ENCODE peak calls at places on chromosomes 11 and 22, in eight cellular contexts. Z, R, N, J, S, A, C and X are unnamed samples.
A peak's percentile ranks its signal among the peaks of the same experiment; 100 is the strongest.

GRCh38 chr11:37087650-37088572 is 489.9 kb upstream of the RAG2 start:
- DNase-seq in N (no peak), Z (no peak), R (no peak), C (no peak), A (no peak), J (no peak), S (no peak), X (no peak)

GRCh38 chr22:40764743-40765441 is 54.3 kb downstream of the SLC25A17 start:
- DNase-seq in S (no peak), J (no peak), N (no peak), C (no peak), R (no peak), A (no peak), Z (no peak), X (no peak)

GRCh38 chr11:9606799-9607510 is 33.5 kb downstream of the WEE1 start:
- DNase-seq in S (no peak), C (no peak), Z (peak; percentile 75), A (no peak), J (no peak), N (peak; percentile 45), R (no peak), X (no peak)

GRCh38 chr11:78801161-78801884 is 226.7 kb upstream of the NARS2 start:
- DNase-seq in A (peak; percentile 52), S (no peak), R (peak; percentile 83), N (peak; percentile 50), C (no peak), Z (no peak), J (peak; percentile 50), X (no peak)

GRCh38 chr11:24216488-24216887 is 280.4 kb upstream of the LUZP2 start:
- DNase-seq in N (no peak), S (no peak), A (no peak), J (no peak), C (no peak), Z (no peak), R (no peak), X (no peak)

GRCh38 chr11:3380706-3381570 is 2.0 kb upstream of the ZNF195 start:
- DNase-seq in J (no peak), Z (peak; percentile 75), C (no peak), A (no peak), N (peak; percentile 30), S (peak; percentile 28), R (no peak), X (peak; percentile 71)

GRCh38 chr11:98434296-98434695 is 586.5 kb upstream of the CNTN5 start:
- DNase-seq in Z (no peak), R (no peak), N (no peak), C (peak; percentile 54), J (no peak), S (no peak), A (no peak), X (no peak)

GRCh38 chr11:116371146-116371545 is 401.6 kb downstream of the BUD13 start:
- DNase-seq in Z (no peak), S (no peak), R (no peak), J (no peak), A (no peak), N (no peak), C (no peak), X (no peak)

GRCh38 chr11:6418199-6418957 is 516 bp downstream of the APBB1 start:
- DNase-seq in C (no peak), R (no peak), S (no peak), J (no peak), A (no peak), Z (peak; percentile 64), N (peak; percentile 29), X (no peak)

GRCh38 chr22:29308791-29309262 is 2.4 kb downstream of the GAS2L1 start:
- DNase-seq in C (no peak), J (peak; percentile 88), Z (no peak), S (no peak), N (no peak), A (no peak), R (peak; percentile 70), X (no peak)

GRCh38 chr11:13143486-13144297 is 133.9 kb upstream of the BMAL1 start:
- DNase-seq in S (no peak), C (no peak), N (peak; percentile 76), A (no peak), R (no peak), Z (no peak), J (peak; percentile 33), X (no peak)

GRCh38 chr11:71080239-71081097 is 171.9 kb downstream of the SHANK2 start:
- DNase-seq in N (peak; percentile 81), J (peak; percentile 64), R (no peak), Z (peak; percentile 80), A (no peak), S (no peak), C (peak; percentile 87), X (no peak)

GRCh38 chr11:62611705-62612365 is 740 bp downstream of the EML3 start:
- DNase-seq in N (peak; percentile 58), J (peak; percentile 50), R (peak; percentile 83), A (peak; percentile 74), Z (peak; percentile 60), C (peak; percentile 51), S (peak; percentile 75), X (peak; percentile 78)

GRCh38 chr11:64368673-64369074 is 9.7 kb downstream of the RPS6KA4 start:
- DNase-seq in A (no peak), C (no peak), R (no peak), N (no peak), S (no peak), J (no peak), Z (no peak), X (no peak)

DNA sequence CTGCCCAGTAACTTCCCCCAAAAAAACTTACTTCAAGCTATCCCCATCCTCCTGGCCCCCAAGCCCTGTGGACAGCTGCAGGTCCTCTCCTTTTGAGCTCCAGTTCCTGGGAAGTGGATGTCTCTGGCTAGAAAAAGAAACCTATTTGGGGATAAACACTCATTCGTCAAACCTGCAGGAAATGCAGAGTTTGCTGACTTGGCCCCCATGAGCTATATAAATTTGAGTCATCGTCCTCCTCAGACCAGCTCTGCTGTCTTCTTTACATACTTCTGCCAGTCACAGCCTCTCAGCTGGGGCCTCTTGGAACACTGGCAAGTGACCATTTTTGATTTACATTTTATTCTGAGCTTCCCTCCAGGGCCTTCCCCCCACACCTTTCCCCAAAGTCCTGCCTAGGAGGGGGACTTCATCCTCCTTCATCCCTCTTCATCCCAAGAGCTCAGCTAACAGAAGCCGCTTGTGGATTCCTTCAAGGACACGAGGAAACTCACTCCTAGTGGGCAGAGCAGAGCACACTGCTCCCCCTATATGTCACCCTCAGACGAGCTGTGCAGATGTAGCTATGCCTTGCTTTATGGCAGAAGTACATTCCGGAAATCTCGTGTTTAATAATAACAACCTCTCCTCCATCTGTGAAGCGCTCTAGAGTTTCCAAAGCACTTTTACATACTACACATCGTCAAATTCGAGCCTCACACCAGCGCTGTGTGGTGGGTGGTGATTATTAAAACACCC is 131.8 kb downstream of the FEZ1 start:
- DNase-seq in C (no peak), J (peak; percentile 20), R (no peak), Z (no peak), A (no peak), S (no peak), N (no peak), X (no peak)
- TF ChIP-seq CTCF in C (no peak), J (no peak), R (no peak), Z (peak; percentile 18), A (no peak), S (no peak), N (no peak), X (no peak)

DNA sequence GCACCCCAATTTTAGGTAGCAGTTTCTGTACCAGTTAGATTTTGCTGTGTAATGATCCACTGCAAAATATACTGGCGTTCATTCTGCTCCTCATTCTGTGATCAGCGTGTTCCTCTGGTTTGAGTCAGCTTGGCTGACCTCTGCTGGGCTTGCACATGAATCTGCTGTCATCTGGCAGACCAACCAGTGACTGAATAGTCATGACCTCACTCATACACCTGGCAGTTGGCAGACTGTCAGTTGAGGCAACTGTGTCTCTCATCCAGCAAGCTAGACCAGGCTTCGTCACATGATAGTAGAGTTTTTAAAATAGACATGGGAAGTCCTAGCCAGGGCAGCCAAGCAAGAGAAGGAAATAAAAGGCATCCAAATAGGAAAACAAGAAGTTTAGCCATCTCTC is 316.3 kb upstream of the LARGE1 start:
- DNase-seq in R (no peak), A (no peak), J (peak; percentile 15), S (no peak), Z (no peak), N (no peak), C (no peak), X (no peak)
- H3K27ac ChIP-seq in R (no peak overlapping the region), A (no peak overlapping the region), J (no peak overlapping the region), S (no peak overlapping the region), Z (no peak overlapping the region), N (no peak overlapping the region), C (no peak overlapping the region), X (no peak overlapping the region)

GRCh38 chr11:96207459-96208449 is 135.2 kb downstream of the MAML2 start:
- DNase-seq in N (peak; percentile 65), J (peak; percentile 89), R (no peak), C (no peak), A (no peak), Z (no peak), S (no peak), X (no peak)
- TF ChIP-seq CTCF in N (no peak), J (peak; percentile 18), R (no peak), C (no peak), A (no peak), Z (no peak), S (no peak), X (no peak)

GRCh38 chr11:122642971-122643370 is 12.6 kb upstream of the UBASH3B start:
- DNase-seq in A (no peak), J (no peak), N (no peak), R (no peak), S (no peak), C (no peak), Z (no peak), X (no peak)

GRCh38 chr11:122649133-122649532 is 6.4 kb upstream of the UBASH3B start:
- DNase-seq in N (no peak), A (no peak), S (no peak), Z (no peak), J (peak; percentile 69), C (no peak), R (no peak), X (no peak)

GRCh38 chr11:122645847-122646246 is 9.7 kb upstream of the UBASH3B start:
- DNase-seq in J (no peak), Z (no peak), N (no peak), A (no peak), S (no peak), R (no peak), C (no peak), X (no peak)

GRCh38 chr11:122647728-122648127 is 7.8 kb upstream of the UBASH3B start:
- DNase-seq in J (no peak), A (no peak), C (no peak), Z (no peak), S (no peak), R (no peak), N (no peak), X (no peak)

DNA sequence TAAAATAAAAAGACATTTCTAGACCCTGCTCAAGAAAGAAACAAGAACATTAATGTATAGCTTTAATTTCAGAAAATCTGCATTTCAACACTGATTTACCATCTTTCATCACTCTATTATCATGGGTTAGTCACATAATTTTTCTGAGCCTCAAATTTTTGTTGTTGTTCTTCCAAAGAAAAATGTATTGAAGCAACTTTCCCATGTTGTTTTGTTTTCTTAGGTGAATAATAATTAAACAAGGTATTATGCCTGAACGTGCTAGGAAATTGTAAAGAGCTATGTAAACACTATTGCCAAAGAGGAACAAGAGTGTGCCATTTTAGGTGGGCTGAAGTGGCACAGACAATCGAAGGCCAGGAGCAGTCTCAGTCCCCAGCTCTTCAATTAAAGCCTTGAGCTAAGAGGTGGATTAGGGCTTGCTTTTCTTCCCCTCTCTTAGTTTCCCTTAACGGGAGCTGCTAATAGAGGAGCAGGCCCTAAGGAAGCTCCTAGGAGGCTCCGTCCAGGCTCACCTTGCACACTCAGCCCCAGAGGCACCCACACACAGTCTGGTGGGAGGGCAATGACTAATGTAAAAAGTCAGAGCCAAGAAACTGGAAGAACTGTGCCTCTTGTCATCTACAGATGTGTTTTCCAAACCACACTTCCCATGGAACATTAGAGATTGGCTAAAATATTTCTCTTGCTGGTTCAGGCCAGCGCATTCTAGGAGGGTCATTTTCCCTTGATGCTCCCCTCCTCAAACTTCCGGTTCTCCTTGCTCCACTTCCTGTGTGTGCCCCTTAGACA is 8.8 kb upstream of the UBASH3B start:
- DNase-seq in A (no peak), Z (no peak), N (no peak), J (peak; percentile 75), S (no peak), R (no peak), C (no peak), X (no peak)
- H3K27ac ChIP-seq in A (no peak overlapping the region), Z (no peak overlapping the region), N (no peak overlapping the region), J (peak overlapping the region; percentile 30), S (no peak overlapping the region), R (no peak overlapping the region), C (no peak overlapping the region), X (no peak overlapping the region)